ENCODE peak calls at places on chromosomes 11 and 22, in seven cellular contexts. One of them, this sample, is unnamed.

GRCh38 chr11:9850224-9850895 is 186.5 kb downstream of the SWAP70 start:
- DNase-seq in CD8-positive, alpha-beta T cell: no peak
- DNase-seq in right lobe of liver: no peak
- DNase-seq in sigmoid colon: no peak
- DNase-seq in heart left ventricle: no peak
- DNase-seq in uterus: no peak
- DNase-seq in K562: no peak
- DNase-seq in this sample: no peak

GRCh38 chr11:44997566-44997965 is 46.9 kb upstream of the TP53I11 start:
- DNase-seq in CD8-positive, alpha-beta T cell: no peak
- DNase-seq in right lobe of liver: no peak
- DNase-seq in sigmoid colon: no peak
- DNase-seq in heart left ventricle: no peak
- DNase-seq in uterus: no peak
- DNase-seq in K562: no peak
- DNase-seq in this sample: no peak

GRCh38 chr11:114251797-114252327 is 44.3 kb upstream of the NNMT start:
- DNase-seq in CD8-positive, alpha-beta T cell: no peak
- DNase-seq in right lobe of liver: no peak
- DNase-seq in sigmoid colon: peak; percentile 63
- DNase-seq in heart left ventricle: no peak
- DNase-seq in uterus: no peak
- DNase-seq in K562: peak; percentile 59
- DNase-seq in this sample: no peak

GRCh38 chr11:29127456-29127855 is 889.4 kb downstream of the KCNA4 start:
- DNase-seq in CD8-positive, alpha-beta T cell: no peak
- DNase-seq in right lobe of liver: no peak
- DNase-seq in sigmoid colon: no peak
- DNase-seq in heart left ventricle: no peak
- DNase-seq in uterus: no peak
- DNase-seq in K562: no peak
- DNase-seq in this sample: no peak

GRCh38 chr11:26087095-26087935 is 244.6 kb upstream of the ANO3 start:
- DNase-seq in CD8-positive, alpha-beta T cell: no peak
- DNase-seq in right lobe of liver: no peak
- DNase-seq in sigmoid colon: no peak
- DNase-seq in heart left ventricle: no peak
- DNase-seq in uterus: no peak
- DNase-seq in K562: no peak
- DNase-seq in this sample: no peak

GRCh38 chr22:37843746-37844089 is 416 bp downstream of the ANKRD54 start:
- DNase-seq in CD8-positive, alpha-beta T cell: no peak
- DNase-seq in right lobe of liver: peak; percentile 69
- DNase-seq in sigmoid colon: peak; percentile 74
- DNase-seq in heart left ventricle: no peak
- DNase-seq in uterus: no peak
- DNase-seq in K562: peak; percentile 53
- DNase-seq in this sample: peak; percentile 50

GRCh38 chr11:10443152-10443551 is 11.9 kb upstream of the AMPD3 start:
- DNase-seq in CD8-positive, alpha-beta T cell: no peak
- DNase-seq in right lobe of liver: no peak
- DNase-seq in sigmoid colon: no peak
- DNase-seq in heart left ventricle: no peak
- DNase-seq in uterus: no peak
- DNase-seq in K562: no peak
- DNase-seq in this sample: no peak

GRCh38 chr11:46393231-46393616 is 1.6 kb upstream of the CHRM4 start:
- DNase-seq in CD8-positive, alpha-beta T cell: no peak
- DNase-seq in right lobe of liver: no peak
- DNase-seq in sigmoid colon: peak; percentile 39
- DNase-seq in heart left ventricle: no peak
- DNase-seq in uterus: no peak
- DNase-seq in K562: no peak
- DNase-seq in this sample: no peak

GRCh38 chr11:128653828-128654231 is 40.0 kb upstream of the FLI1 start:
- DNase-seq in CD8-positive, alpha-beta T cell: no peak
- DNase-seq in right lobe of liver: peak; percentile 47
- DNase-seq in sigmoid colon: peak; percentile 74
- DNase-seq in heart left ventricle: peak; percentile 40
- DNase-seq in uterus: peak; percentile 14
- DNase-seq in K562: no peak
- DNase-seq in this sample: peak; percentile 59

GRCh38 chr11:65796726-65797601 is 10.1 kb downstream of the OVOL1 start:
- DNase-seq in CD8-positive, alpha-beta T cell: no peak
- DNase-seq in right lobe of liver: no peak
- DNase-seq in sigmoid colon: no peak
- DNase-seq in heart left ventricle: no peak
- DNase-seq in uterus: no peak
- DNase-seq in K562: no peak
- DNase-seq in this sample: no peak

GRCh38 chr22:20536590-20537324 is 29.3 kb downstream of the MED15 start:
- DNase-seq in CD8-positive, alpha-beta T cell: no peak
- DNase-seq in right lobe of liver: no peak
- DNase-seq in sigmoid colon: no peak
- DNase-seq in heart left ventricle: peak; percentile 62
- DNase-seq in uterus: no peak
- DNase-seq in K562: no peak
- DNase-seq in this sample: no peak

GRCh38 chr11:70032943-70033710 is 45.0 kb upstream of the ANO1 start:
- DNase-seq in CD8-positive, alpha-beta T cell: no peak
- DNase-seq in right lobe of liver: no peak
- DNase-seq in sigmoid colon: no peak
- DNase-seq in heart left ventricle: no peak
- DNase-seq in uterus: no peak
- DNase-seq in K562: no peak
- DNase-seq in this sample: no peak

GRCh38 chr22:44930711-44931035 is 79.1 kb downstream of the PHF21B start:
- DNase-seq in CD8-positive, alpha-beta T cell: no peak
- DNase-seq in right lobe of liver: no peak
- DNase-seq in sigmoid colon: no peak
- DNase-seq in heart left ventricle: no peak
- DNase-seq in uterus: no peak
- DNase-seq in K562: no peak
- DNase-seq in this sample: no peak

GRCh38 chr11:62752177-62752785 is 1.7 kb downstream of the ZBTB3 start:
- DNase-seq in CD8-positive, alpha-beta T cell: no peak
- DNase-seq in right lobe of liver: no peak
- DNase-seq in sigmoid colon: no peak
- DNase-seq in heart left ventricle: no peak
- DNase-seq in uterus: no peak
- DNase-seq in K562: no peak
- DNase-seq in this sample: no peak

GRCh38 chr11:62755086-62755615 is 1.2 kb upstream of the ZBTB3 start:
- DNase-seq in CD8-positive, alpha-beta T cell: no peak
- DNase-seq in right lobe of liver: no peak
- DNase-seq in sigmoid colon: no peak
- DNase-seq in heart left ventricle: no peak
- DNase-seq in uterus: no peak
- DNase-seq in K562: no peak
- DNase-seq in this sample: no peak

GRCh38 chr11:62753736-62754603 is at the start of gene ZBTB3:
- DNase-seq in CD8-positive, alpha-beta T cell: peak; percentile 96
- DNase-seq in right lobe of liver: peak; percentile 97
- DNase-seq in sigmoid colon: peak; percentile 99
- DNase-seq in heart left ventricle: peak; percentile 97
- DNase-seq in uterus: peak; percentile 98
- DNase-seq in K562: peak; percentile 99
- DNase-seq in this sample: peak; percentile 99

GRCh38 chr11:62752994-62753735 is 795 bp downstream of the ZBTB3 start:
- DNase-seq in CD8-positive, alpha-beta T cell: no peak
- DNase-seq in right lobe of liver: no peak
- DNase-seq in sigmoid colon: no peak
- DNase-seq in heart left ventricle: no peak
- DNase-seq in uterus: no peak
- DNase-seq in K562: no peak
- DNase-seq in this sample: no peak

DNA sequence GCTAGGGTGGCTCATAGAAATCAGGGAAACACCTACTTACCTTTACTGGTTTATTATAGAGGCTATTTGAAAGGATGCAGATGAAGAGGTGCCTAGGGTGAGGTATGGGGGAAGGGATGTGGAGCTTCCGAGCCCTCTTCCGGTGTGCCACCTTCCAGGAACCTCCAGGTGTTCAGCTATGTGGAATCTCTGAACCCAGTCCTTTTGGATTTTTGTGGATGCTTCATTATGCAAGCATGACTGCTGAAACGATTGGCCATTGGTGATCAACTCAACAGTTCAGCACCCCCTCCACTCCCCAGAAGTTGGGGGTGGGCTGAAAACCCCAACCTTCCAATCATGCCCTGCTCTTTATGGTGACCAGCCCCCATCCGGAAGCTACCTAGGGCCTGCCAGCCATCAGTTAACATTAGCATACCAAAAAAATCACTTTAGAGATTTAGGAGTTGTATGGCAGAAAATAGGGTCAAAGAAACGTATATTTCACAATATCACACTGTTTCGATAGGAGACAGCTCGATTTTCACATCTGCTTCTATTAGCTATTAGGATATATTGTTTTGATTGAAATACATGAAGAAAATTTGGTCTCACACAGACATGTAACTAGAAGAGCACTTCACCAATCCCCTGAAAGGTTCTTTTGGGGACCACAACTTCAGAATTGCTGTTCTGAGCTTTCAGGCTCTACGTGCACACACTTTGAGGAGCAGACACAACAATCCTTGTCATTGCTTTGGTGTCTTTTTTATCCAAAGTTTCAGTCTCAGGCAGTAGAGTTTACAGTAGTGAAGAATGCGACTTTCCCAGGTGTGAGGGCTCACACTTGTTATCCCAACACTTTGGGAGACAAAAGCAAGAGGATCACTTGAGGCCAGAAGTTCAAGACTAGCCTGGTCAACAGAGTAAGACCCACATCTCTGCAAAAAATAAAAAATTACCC is 3.3 kb upstream of the POLR2G start:
- DNase-seq in CD8-positive, alpha-beta T cell: no peak
- DNase-seq in right lobe of liver: no peak
- DNase-seq in sigmoid colon: no peak
- DNase-seq in heart left ventricle: no peak
- DNase-seq in uterus: no peak
- DNase-seq in K562: no peak
- DNase-seq in this sample: no peak
- H3K4me1 ChIP-seq in CD8-positive, alpha-beta T cell: peaks cover 24% of the 10 kb centered on the region
- H3K4me1 ChIP-seq in right lobe of liver: peaks cover 9% of the 10 kb centered on the region
- H3K4me1 ChIP-seq in sigmoid colon: peaks cover 25% of the 10 kb centered on the region
- H3K4me1 ChIP-seq in heart left ventricle: peaks cover 18% of the 10 kb centered on the region
- H3K4me1 ChIP-seq in uterus: no peaks in the 10 kb centered on the region
- H3K4me1 ChIP-seq in K562: peaks cover 19% of the 10 kb centered on the region
- H3K4me1 ChIP-seq in this sample: peaks cover 12% of the 10 kb centered on the region

DNA sequence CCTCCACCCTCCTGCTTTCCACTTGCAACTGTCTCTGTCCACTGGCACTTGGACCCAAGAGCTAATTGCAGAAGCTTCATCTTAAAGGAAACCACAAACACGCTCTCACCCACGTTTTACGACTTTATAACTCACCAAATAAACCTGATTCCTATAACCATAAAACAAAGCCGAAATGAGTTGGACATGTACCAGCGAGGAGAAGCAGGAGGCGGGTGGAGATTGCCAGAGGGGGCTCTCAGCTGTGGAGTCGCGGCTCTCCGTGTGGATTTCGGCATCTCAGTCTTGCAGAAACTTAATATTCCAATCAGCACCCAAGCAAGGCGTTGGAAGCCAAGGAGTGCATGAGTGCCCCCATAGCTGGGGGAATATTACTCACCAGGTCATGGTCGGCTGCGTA is 483.6 kb downstream of the MN1 start:
- DNase-seq in CD8-positive, alpha-beta T cell: no peak
- DNase-seq in right lobe of liver: no peak
- DNase-seq in sigmoid colon: no peak
- DNase-seq in heart left ventricle: no peak
- DNase-seq in uterus: no peak
- DNase-seq in K562: no peak
- DNase-seq in this sample: no peak
- H3K27me3 ChIP-seq in CD8-positive, alpha-beta T cell: no peaks in the 10 kb centered on the region
- H3K27me3 ChIP-seq in right lobe of liver: no peaks in the 10 kb centered on the region
- H3K27me3 ChIP-seq in sigmoid colon: peaks cover under 1% of the 10 kb centered on the region
- H3K27me3 ChIP-seq in heart left ventricle: peaks cover 20% of the 10 kb centered on the region
- H3K27me3 ChIP-seq in uterus: no peaks in the 10 kb centered on the region
- H3K27me3 ChIP-seq in K562: no peaks in the 10 kb centered on the region
- H3K27me3 ChIP-seq in this sample: peaks cover 14% of the 10 kb centered on the region

GRCh38 chr11:92738281-92738680 is 231.2 kb upstream of the MTNR1B start:
- DNase-seq in CD8-positive, alpha-beta T cell: no peak
- DNase-seq in right lobe of liver: no peak
- DNase-seq in sigmoid colon: no peak
- DNase-seq in heart left ventricle: no peak
- DNase-seq in uterus: no peak
- DNase-seq in K562: no peak
- DNase-seq in this sample: no peak

GRCh38 chr11:92740251-92740650 is 229.2 kb upstream of the MTNR1B start:
- DNase-seq in CD8-positive, alpha-beta T cell: no peak
- DNase-seq in right lobe of liver: no peak
- DNase-seq in sigmoid colon: no peak
- DNase-seq in heart left ventricle: no peak
- DNase-seq in uterus: no peak
- DNase-seq in K562: no peak
- DNase-seq in this sample: no peak

GRCh38 chr11:92735039-92735438 is 234.4 kb upstream of the MTNR1B start:
- DNase-seq in CD8-positive, alpha-beta T cell: no peak
- DNase-seq in right lobe of liver: no peak
- DNase-seq in sigmoid colon: no peak
- DNase-seq in heart left ventricle: no peak
- DNase-seq in uterus: no peak
- DNase-seq in K562: peak; percentile 2
- DNase-seq in this sample: no peak

GRCh38 chr11:92739020-92739419 is 230.4 kb upstream of the MTNR1B start:
- DNase-seq in CD8-positive, alpha-beta T cell: no peak
- DNase-seq in right lobe of liver: no peak
- DNase-seq in sigmoid colon: no peak
- DNase-seq in heart left ventricle: no peak
- DNase-seq in uterus: no peak
- DNase-seq in K562: no peak
- DNase-seq in this sample: peak; percentile 14
- H3K4me1 ChIP-seq in CD8-positive, alpha-beta T cell: no peaks in the 10 kb centered on the region
- H3K4me1 ChIP-seq in right lobe of liver: no peaks in the 10 kb centered on the region
- H3K4me1 ChIP-seq in sigmoid colon: peaks cover 5% of the 10 kb centered on the region
- H3K4me1 ChIP-seq in heart left ventricle: no peaks in the 10 kb centered on the region
- H3K4me1 ChIP-seq in uterus: no peaks in the 10 kb centered on the region
- H3K4me1 ChIP-seq in K562: no peaks in the 10 kb centered on the region
- H3K4me1 ChIP-seq in this sample: no peaks in the 10 kb centered on the region

DNA sequence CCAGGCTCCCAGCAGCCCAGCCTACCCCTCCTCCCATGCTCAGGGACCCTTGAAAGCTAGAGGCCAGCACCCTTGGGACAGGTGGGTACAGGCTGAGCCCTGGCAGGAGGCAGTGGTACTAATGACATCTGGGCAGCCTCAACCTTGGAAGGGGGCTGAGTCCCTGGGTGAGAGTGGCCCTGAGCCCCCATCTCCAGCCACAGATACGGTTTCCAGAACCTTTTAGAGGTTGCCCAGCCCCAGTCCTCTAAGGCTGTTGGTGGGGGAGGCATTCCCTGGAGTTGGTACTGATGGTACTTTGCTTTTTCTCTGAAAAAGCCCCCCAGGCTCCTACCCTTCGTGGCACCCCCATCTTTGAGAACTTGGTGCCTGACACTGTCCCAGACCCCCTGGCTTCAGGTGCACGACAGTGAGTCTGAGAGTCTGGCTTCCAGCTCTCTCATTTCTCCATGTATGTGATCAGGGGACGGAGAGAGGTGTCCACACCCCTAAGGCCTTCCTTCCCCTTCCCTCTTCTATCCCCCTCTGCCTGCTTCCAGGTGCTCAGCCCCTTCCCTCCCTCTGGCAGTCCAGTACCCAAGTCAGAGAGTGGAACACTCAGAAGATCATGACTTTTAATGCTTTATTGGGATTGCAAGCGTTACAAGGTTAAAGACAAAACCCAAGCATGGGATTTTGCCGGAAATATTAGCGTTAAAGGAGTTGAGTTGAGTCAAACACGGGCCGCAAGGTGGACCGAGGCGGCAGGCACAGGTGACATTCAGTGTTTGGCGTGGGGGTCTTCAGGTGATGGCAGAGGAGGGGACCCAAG is 10.5 kb downstream of the IGF2 start:
- DNase-seq in CD8-positive, alpha-beta T cell: no peak
- DNase-seq in right lobe of liver: no peak
- DNase-seq in sigmoid colon: no peak
- DNase-seq in heart left ventricle: no peak
- DNase-seq in uterus: no peak
- DNase-seq in K562: no peak
- DNase-seq in this sample: no peak
- H3K27me3 ChIP-seq in CD8-positive, alpha-beta T cell: no peaks in the 10 kb centered on the region
- H3K27me3 ChIP-seq in right lobe of liver: no peaks in the 10 kb centered on the region
- H3K27me3 ChIP-seq in sigmoid colon: peaks cover 42% of the 10 kb centered on the region
- H3K27me3 ChIP-seq in heart left ventricle: peaks cover 12% of the 10 kb centered on the region
- H3K27me3 ChIP-seq in uterus: no peaks in the 10 kb centered on the region
- H3K27me3 ChIP-seq in K562: peaks cover 3% of the 10 kb centered on the region
- H3K27me3 ChIP-seq in this sample: peaks cover 2% of the 10 kb centered on the region